ENCODE peak calls at places on chromosomes 7 and 10, in seven cellular contexts. K is Panc1, R is uterus, N is GM12865, S is PC-3, F is astrocyte of the cerebellum, X is body of pancreas. M is an unnamed sample.

GRCh38 chr10:26733750-26734568 is 36.5 kb downstream of the PDSS1 start:
- DNase-seq in N (no peak), R (no peak), X (peak; percentile 18), F (no peak), S (no peak), K (no peak), M (no peak)

GRCh38 chr7:155438778-155439177 is 19.2 kb upstream of the EN2 start:
- DNase-seq in F (no peak), N (no peak), X (no peak), R (no peak), K (no peak), S (no peak), M (no peak)

GRCh38 chr7:103649052-103649451 is 203.0 kb upstream of the SLC26A5 start:
- DNase-seq in F (no peak), K (no peak), X (no peak), S (no peak), R (no peak), N (no peak), M (no peak)

GRCh38 chr7:143299840-143300239 is 11.7 kb downstream of the CASP2 start:
- DNase-seq in K (no peak), X (peak; percentile 52), S (peak; percentile 52), F (no peak), R (no peak), N (peak; percentile 28), M (peak; percentile 12)

GRCh38 chr7:116953372-116953726 is at the start of gene ST7:
- DNase-seq in K (peak; percentile 60), R (peak; percentile 66), S (peak; percentile 68), F (peak; percentile 24), X (peak; percentile 71), N (peak; percentile 78), M (peak; percentile 64)

GRCh38 chr7:73716318-73716890 is 3.1 kb downstream of the STX1A start:
- DNase-seq in S (no peak), K (no peak), X (no peak), R (no peak), N (no peak), F (no peak), M (peak; percentile 19)

GRCh38 chr10:110857265-110858158 is 14.2 kb upstream of the PDCD4 start:
- DNase-seq in S (no peak), N (peak; percentile 82), X (peak; percentile 96), R (peak; percentile 78), F (no peak), K (no peak), M (peak; percentile 74)

GRCh38 chr10:35206274-35206673 is 79.6 kb downstream of the CREM start:
- DNase-seq in S (no peak), X (no peak), K (no peak), R (no peak), F (no peak), N (no peak), M (no peak)

GRCh38 chr7:142355328-142355727 is 97.5 kb upstream of the PRSS58 start:
- DNase-seq in R (no peak), S (peak; percentile 75), X (no peak), K (no peak), N (no peak), F (no peak), M (peak; percentile 86)

GRCh38 chr10:104795411-104795810 is 154.3 kb downstream of the SORCS3 start:
- DNase-seq in S (no peak), R (no peak), F (no peak), N (no peak), X (no peak), K (no peak), M (no peak)

GRCh38 chr7:151958036-151959010 is 2.1 kb downstream of the GALNTL5 start:
- DNase-seq in K (no peak), R (no peak), F (no peak), N (no peak), S (no peak), X (no peak), M (no peak)

GRCh38 chr10:102196893-102197292 is 29.2 kb upstream of the ELOVL3 start:
- DNase-seq in F (no peak), N (peak; percentile 34), R (no peak), K (no peak), S (no peak), X (no peak), M (peak; percentile 2)

GRCh38 chr7:141928147-141928894 is 12.1 kb downstream of the OR9A4 start:
- DNase-seq in F (no peak), N (no peak), X (no peak), S (no peak), K (no peak), R (no peak), M (no peak)

GRCh38 chr7:131898418-131898817 is 342.0 kb upstream of the PODXL start:
- DNase-seq in R (no peak), S (peak; percentile 15), N (no peak), X (no peak), F (no peak), K (no peak), M (peak; percentile 14)

GRCh38 chr7:36010656-36011587 is 142.1 kb upstream of the EEPD1 start:
- DNase-seq in S (no peak), R (no peak), F (no peak), X (no peak), K (no peak), N (no peak), M (no peak)

GRCh38 chr10:125105155-125105554 is 55.2 kb downstream of the CTBP2 start:
- DNase-seq in K (no peak), X (no peak), N (no peak), S (no peak), R (no peak), F (no peak), M (no peak)

GRCh38 chr10:88205842-88206446 is 342.5 kb downstream of the PTEN start:
- DNase-seq in F (no peak), K (no peak), S (no peak), X (no peak), R (no peak), N (no peak), M (no peak)

GRCh38 chr10:114856544-114857287 is 35.1 kb downstream of the FHIP2A start:
- DNase-seq in R (no peak), K (peak; percentile 32), X (no peak), S (peak; percentile 65), N (no peak), F (peak; percentile 62), M (peak; percentile 65)

GRCh38 chr10:128000660-128001059 is 93.8 kb downstream of the PTPRE start:
- DNase-seq in N (no peak), S (peak; percentile 52), K (no peak), X (no peak), F (no peak), R (no peak), M (no peak)

GRCh38 chr7:36734731-36735130 is 10.4 kb upstream of the AOAH start:
- DNase-seq in F (no peak), S (no peak), N (no peak), K (no peak), X (no peak), R (no peak), M (no peak)

GRCh38 chr10:125137601-125138438 is 22.5 kb downstream of the CTBP2 start:
- DNase-seq in F (no peak), R (no peak), X (peak; percentile 85), N (no peak), S (no peak), K (no peak), M (no peak)

GRCh38 chr7:132430863-132431822 is 145.1 kb downstream of the PLXNA4 start:
- DNase-seq in F (peak; percentile 86), N (no peak), X (peak; percentile 43), S (peak; percentile 94), R (peak; percentile 59), K (no peak), M (peak; percentile 97)

GRCh38 chr7:92884218-92884617 is 47.8 kb upstream of the CDK6 start:
- DNase-seq in X (no peak), R (no peak), N (peak; percentile 22), F (no peak), S (no peak), K (no peak), M (no peak)

DNA sequence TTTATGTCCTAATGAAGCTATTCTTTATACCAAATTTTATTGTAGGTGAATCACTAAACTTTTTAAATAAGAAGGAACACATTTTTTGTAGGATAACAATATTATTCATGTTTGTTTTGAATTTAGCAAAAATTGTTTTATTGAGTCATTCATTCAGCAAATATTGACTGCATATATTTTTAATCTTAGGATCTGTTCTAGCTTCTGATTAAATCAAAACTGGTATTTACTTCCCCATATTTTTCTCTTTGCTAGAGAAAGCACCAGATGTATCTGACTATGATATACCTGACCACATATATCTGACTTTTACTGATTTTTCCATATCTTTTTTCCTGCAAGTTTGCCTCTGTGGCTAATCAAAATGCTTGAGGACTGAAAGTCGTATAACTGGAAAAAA is 594.9 kb downstream of the KCNMA1 start:
- DNase-seq in R (no peak), F (no peak), S (peak; percentile 82), K (no peak), N (no peak), X (no peak), M (no peak)
- H3K4me3 ChIP-seq in R (no peak overlapping the region), F (no peak overlapping the region), S (no peak overlapping the region), K (no peak overlapping the region), N (no peak overlapping the region), X (no peak overlapping the region), M (no peak overlapping the region)

DNA sequence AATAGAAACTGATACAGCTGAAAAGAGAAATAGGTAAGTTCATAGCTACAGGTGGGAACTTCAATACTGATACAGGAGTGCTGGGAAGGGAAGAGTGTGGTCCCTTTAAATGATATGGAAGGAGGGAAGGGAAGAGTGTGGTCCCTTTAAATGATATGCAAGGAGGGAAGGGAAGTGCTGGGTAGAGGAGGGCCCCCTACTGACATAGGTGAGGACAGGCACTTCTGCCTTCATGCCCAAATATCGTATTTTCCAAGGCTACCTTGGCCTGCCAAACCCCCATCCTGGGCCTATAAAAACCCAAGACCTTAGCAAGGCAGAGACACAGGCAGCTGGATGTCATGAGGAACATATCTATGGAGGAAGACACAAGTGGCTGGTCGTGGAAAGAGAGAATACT is 92.3 kb downstream of the MAGI2 start:
- DNase-seq in X (no peak), R (no peak), N (no peak), F (no peak), S (peak; percentile 19), K (no peak), M (no peak)
- TF ChIP-seq CTCF in X (no peak), R (no peak), N (no peak), F (no peak), S (peak; percentile 36), K (peak; percentile 41), M (no peak)

DNA sequence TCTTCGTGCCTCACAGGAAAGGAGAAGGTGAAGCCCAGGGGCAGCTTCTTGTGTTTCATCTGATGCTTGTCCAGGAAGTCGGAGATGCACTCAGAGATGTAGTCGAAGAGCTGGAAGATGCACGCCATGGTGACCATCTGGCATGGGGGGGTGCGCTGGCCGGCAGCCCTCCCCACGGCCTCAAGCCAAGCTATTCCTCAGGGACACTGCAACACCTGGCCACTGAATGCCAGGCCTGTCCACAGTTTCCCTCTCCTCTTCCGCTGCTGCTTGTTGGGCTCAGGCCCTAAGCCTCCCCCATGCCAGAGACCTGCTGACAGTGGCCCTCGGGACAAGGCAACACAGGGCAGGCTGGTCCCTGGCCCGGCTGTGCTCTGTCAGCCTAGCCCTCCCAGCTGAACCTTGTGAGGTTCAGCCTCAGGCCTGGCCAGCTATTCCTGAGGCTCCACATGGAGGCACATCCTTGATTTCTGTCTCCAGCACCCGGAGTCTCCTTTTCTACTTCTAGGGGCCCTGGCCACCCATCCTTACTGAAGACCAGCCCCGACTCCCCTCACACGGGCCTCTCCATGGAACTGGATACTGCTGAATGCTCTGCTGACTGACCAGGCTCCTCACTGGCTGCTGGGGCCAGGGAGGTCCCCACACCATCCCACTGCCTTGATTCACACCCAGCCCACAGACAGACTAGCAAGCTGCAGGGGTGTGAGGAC is 10.0 kb upstream of the MYL7 start:
- DNase-seq in X (no peak), R (peak; percentile 6), N (no peak), F (no peak), S (no peak), K (no peak), M (no peak)
- H3K4me3 ChIP-seq in X (no peak overlapping the region), R (no peak overlapping the region), N (no peak overlapping the region), F (no peak overlapping the region), S (no peak overlapping the region), K (no peak overlapping the region), M (no peak overlapping the region)

GRCh38 chr7:42574693-42575084 is 337.2 kb downstream of the C7orf25 start:
- DNase-seq in K (no peak), R (no peak), S (peak; percentile 34), X (no peak), N (no peak), F (no peak), M (peak; percentile 20)
- TF ChIP-seq CTCF in K (no peak), R (no peak), S (peak; percentile 67), X (no peak), N (no peak), F (peak; percentile 18), M (peak; percentile 32)